ENCODE peak calls at places on chromosomes 5 and 9, in five cellular contexts. C is AG09309, H is OCI-LY7, F is MM.1S, D is epithelial cell of proximal tubule. B is an unnamed sample.

GRCh38 chr9:82903503-82903902 is 159.4 kb downstream of the RASEF start:
- DNase-seq in C (no peak), H (no peak), F (no peak), D (no peak), B (no peak)

GRCh38 chr5:36870399-36871040 is 6.0 kb upstream of the NIPBL start:
- DNase-seq in C (no peak), H (peak), F (peak), D (no peak), B (no peak)

GRCh38 chr5:38456657-38457056 is 99.8 kb downstream of the LIFR start:
- DNase-seq in C (no peak), H (no peak), F (no peak), D (no peak), B (no peak)

GRCh38 chr9:136142859-136143214 is 24.2 kb upstream of the TMEM250 start:
- DNase-seq in C (no peak), H (no peak), F (no peak), D (no peak), B (no peak)

GRCh38 chr5:141517902-141518610 is 29.2 kb downstream of the PCDHGC5 start:
- DNase-seq in C (no peak), H (no peak), F (no peak), D (no peak), B (no peak)

GRCh38 chr9:26677965-26678745 is 214.4 kb downstream of the CAAP1 start:
- DNase-seq in C (no peak), H (no peak), F (no peak), D (no peak), B (no peak)

GRCh38 chr5:1658665-1659064 is 134.9 kb upstream of the LPCAT1 start:
- DNase-seq in C (no peak), H (no peak), F (no peak), D (no peak), B (no peak)

GRCh38 chr5:27876071-27876470 is 837.7 kb upstream of the CDH9 start:
- DNase-seq in C (no peak), H (no peak), F (no peak), D (no peak), B (no peak)

GRCh38 chr9:31347082-31347617 is 1037.3 kb upstream of the ACO1 start:
- DNase-seq in C (no peak), H (peak), F (peak), D (no peak), B (no peak)

GRCh38 chr9:6780690-6781089 is 22.9 kb downstream of the KDM4C start:
- DNase-seq in C (no peak), H (no peak), F (no peak), D (no peak), B (no peak)

GRCh38 chr5:96957125-96958041 is 21.5 kb downstream of the LNPEP start:
- DNase-seq in C (no peak), H (peak), F (no peak), D (no peak), B (no peak)

GRCh38 chr5:73757421-73757820 is 131.4 kb downstream of the ARHGEF28 start:
- DNase-seq in C (no peak), H (no peak), F (no peak), D (no peak), B (no peak)

GRCh38 chr5:119411935-119412623 is 40.2 kb upstream of the HSD17B4 start:
- DNase-seq in C (no peak), H (peak), F (peak), D (no peak), B (peak)

GRCh38 chr9:19976226-19976625 is 187.4 kb upstream of the SLC24A2 start:
- DNase-seq in C (no peak), H (peak), F (no peak), D (no peak), B (no peak)

GRCh38 chr9:78985084-78985738 is 586.6 kb upstream of the TLE4 start:
- DNase-seq in C (no peak), H (no peak), F (no peak), D (no peak), B (no peak)

GRCh38 chr5:137703565-137703964 is 32.3 kb downstream of the KLHL3 start:
- DNase-seq in C (no peak), H (no peak), F (no peak), D (no peak), B (no peak)

GRCh38 chr9:19995619-19996018 is 206.8 kb upstream of the SLC24A2 start:
- DNase-seq in C (no peak), H (no peak), F (no peak), D (no peak), B (no peak)

GRCh38 chr9:3526903-3527652 is 1.3 kb upstream of the RFX3 start:
- DNase-seq in C (no peak), H (peak), F (peak), D (no peak), B (no peak)

GRCh38 chr9:3525836-3526165 is at the start of gene RFX3:
- DNase-seq in C (peak), H (peak), F (peak), D (peak), B (peak)

GRCh38 chr9:3526166-3526902 is 533 bp upstream of the RFX3 start:
- DNase-seq in C (no peak), H (peak), F (peak), D (no peak), B (peak)

GRCh38 chr9:3528466-3528865 is 2.7 kb upstream of the RFX3 start:
- DNase-seq in C (no peak), H (peak), F (no peak), D (no peak), B (no peak)

GRCh38 chr9:3527653-3527960 is 1.8 kb upstream of the RFX3 start:
- DNase-seq in C (no peak), H (peak), F (no peak), D (no peak), B (no peak)
- H3K4me3 ChIP-seq in C (no peak), H (peak), F (peak), D (peak), B (peak)

GRCh38 chr9:130860458-130861316 is 25.6 kb downstream of the ABL1 start:
- DNase-seq in C (peak), H (no peak), F (no peak), D (peak), B (peak)
- H3K4me3 ChIP-seq in C (no peak), H (no peak), F (no peak), D (no peak), B (peak)

GRCh38 chr5:132926437-132926836 is 37.0 kb downstream of the AFF4 start:
- DNase-seq in C (no peak), H (no peak), F (no peak), D (no peak), B (no peak)
- H3K4me3 ChIP-seq in C (no peak), H (no peak), F (no peak), D (no peak), B (no peak)

DNA sequence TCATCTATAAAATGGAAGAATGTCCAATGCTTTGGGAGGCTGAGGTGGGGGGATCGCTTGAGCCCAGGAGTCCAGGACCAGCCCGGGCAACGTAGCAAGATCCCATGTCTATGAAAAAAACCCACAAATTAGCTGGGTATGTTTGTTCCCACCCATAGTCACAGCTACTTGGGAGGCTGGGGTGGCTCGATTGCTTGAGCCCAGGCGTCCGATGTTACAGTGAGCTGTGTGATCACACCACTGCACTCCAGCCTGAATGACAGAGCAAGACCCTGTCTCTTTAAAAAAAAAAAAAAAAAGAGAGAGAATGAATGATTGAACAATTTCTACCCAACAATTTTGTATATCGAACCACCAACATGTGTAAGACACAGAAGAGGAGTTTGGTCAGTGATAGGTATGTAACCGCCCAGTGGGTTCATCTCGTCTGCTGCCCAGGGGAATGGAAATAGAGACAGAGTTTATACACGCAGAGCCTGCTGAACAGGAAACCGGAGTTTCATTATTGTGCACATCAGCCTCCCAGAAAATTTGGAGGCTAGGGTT is 26.2 kb upstream of the ERGIC1 start:
- DNase-seq in C (no peak), H (no peak), F (no peak), D (no peak), B (no peak)
- H3K4me3 ChIP-seq in C (no peak), H (peak), F (peak), D (no peak), B (peak)

GRCh38 chr9:32956606-32957005 is 44.8 kb downstream of the APTX start:
- DNase-seq in C (no peak), H (no peak), F (no peak), D (no peak), B (no peak)

GRCh38 chr9:32954642-32955041 is 46.8 kb downstream of the APTX start:
- DNase-seq in C (peak), H (no peak), F (no peak), D (no peak), B (no peak)

DNA sequence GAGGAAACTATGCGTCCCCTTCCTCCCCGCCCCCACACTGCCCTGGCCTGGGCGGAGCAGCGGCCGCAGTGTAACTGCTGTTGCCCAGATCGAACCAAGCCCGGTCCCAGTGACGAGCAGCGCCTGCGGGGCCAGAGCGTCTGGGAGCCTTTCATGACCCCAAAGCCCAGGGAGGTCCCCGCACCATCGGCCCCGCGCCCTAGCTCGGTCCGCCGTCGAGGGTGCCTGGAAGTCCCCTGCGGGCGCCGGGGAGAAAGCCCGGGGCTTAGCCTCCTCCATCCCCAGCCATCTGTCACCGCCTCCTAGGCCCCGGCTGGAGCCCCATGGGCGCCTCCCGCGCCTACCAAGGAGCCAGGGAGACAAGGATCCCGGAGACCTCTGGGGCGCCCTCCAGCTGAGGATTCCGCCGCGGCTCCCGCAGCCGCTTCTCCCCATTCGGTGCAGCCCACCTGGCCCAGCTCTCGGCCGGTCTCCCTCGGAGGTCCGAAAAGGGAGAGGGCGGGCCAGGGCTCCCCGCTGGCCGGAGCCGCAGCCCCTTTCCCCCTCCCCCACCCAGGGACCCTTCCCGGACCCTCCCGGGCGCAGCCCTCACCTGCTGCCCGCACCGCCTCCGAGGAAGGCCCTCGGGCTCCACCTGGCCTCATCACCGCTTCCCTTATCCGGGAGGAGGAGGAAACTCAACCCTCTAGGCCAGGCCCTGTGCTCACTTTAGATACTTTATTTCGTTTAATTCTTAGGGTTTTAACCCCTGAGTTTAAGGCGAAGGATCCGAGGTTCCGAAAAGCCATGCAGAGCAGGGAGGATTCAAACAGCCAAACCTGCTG is 45.6 kb downstream of the APTX start:
- DNase-seq in C (no peak), H (no peak), F (no peak), D (no peak), B (no peak)
- H3K4me3 ChIP-seq in C (no peak), H (no peak), F (no peak), D (no peak), B (no peak)

B was measured in coronary artery.